ENCODE peak calls at places on chromosomes 3 and 15, in eight cellular contexts. W is stimulated activated CD8-positive, alpha-beta memory T cell treated with anti-CD3 and anti-CD28 coated beads, Interleukin-7, amount 100 ng/mL, for 1 hour; V is CD8-positive, alpha-beta T cell; H is neural progenitor cell; E is T-helper 2 cell; N is stimulated activated naive CD4-positive, alpha-beta T cell; D is CD4-positive, alpha-beta T cell; A is KBM-7. K is an unnamed sample.

GRCh38 chr3:113278599-113278955 is 67.2 kb downstream of the BOC start:
- DNase-seq in W (no peak), V (no peak), H (no peak), E (no peak), N (no peak), D (no peak), A (no peak), K (no peak)

GRCh38 chr3:125054436-125055164 is 1.2 kb downstream of the HEG1 start:
- DNase-seq in W (no peak), V (peak; percentile 18), H (peak; percentile 53), E (peak; percentile 47), N (peak; percentile 45), D (no peak), A (peak; percentile 34), K (peak; percentile 53)

GRCh38 chr3:143119009-143119914 is at the start of gene CHST2:
- DNase-seq in W (peak; percentile 39), V (peak; percentile 66), H (peak; percentile 95), E (peak; percentile 32), N (peak; percentile 76), D (peak; percentile 42), A (peak; percentile 63), K (peak; percentile 81)

GRCh38 chr15:70593795-70594194 is 169.6 kb downstream of the UACA start:
- DNase-seq in W (no peak), V (no peak), H (no peak), E (no peak), N (no peak), D (no peak), A (no peak), K (no peak)

GRCh38 chr3:105850593-105850992 is 18.2 kb downstream of the CBLB start:
- DNase-seq in W (no peak), V (no peak), H (no peak), E (peak; percentile 48), N (no peak), D (no peak), A (no peak), K (no peak)

GRCh38 chr15:78415284-78415683 is 22.7 kb upstream of the IREB2 start:
- DNase-seq in W (no peak), V (no peak), H (peak; percentile 34), E (no peak), N (no peak), D (no peak), A (no peak), K (peak; percentile 27)

GRCh38 chr3:54955941-54956340 is 28.1 kb upstream of the LRTM1 start:
- DNase-seq in W (no peak), V (no peak), H (no peak), E (no peak), N (no peak), D (no peak), A (no peak), K (no peak)

GRCh38 chr15:62035256-62035908 is 24.9 kb downstream of the VPS13C start:
- DNase-seq in W (no peak), V (no peak), H (no peak), E (no peak), N (no peak), D (no peak), A (no peak), K (no peak)

GRCh38 chr15:74964794-74965193 is 8.2 kb upstream of the RPP25 start:
- DNase-seq in W (no peak), V (no peak), H (no peak), E (no peak), N (no peak), D (no peak), A (no peak), K (peak; percentile 61)

GRCh38 chr3:128497305-128498126 is 4.5 kb upstream of the GATA2 start:
- DNase-seq in W (peak; percentile 43), V (peak; percentile 63), H (peak; percentile 90), E (peak; percentile 25), N (peak; percentile 77), D (peak; percentile 48), A (peak; percentile 84), K (peak; percentile 67)

GRCh38 chr3:51929420-51930003 is 12.2 kb downstream of the RRP9 start:
- DNase-seq in W (no peak), V (no peak), H (peak; percentile 53), E (no peak), N (no peak), D (no peak), A (peak; percentile 80), K (no peak)

GRCh38 chr3:169227911-169228310 is 435.6 kb downstream of the MECOM start:
- DNase-seq in W (no peak), V (no peak), H (peak; percentile 75), E (no peak), N (no peak), D (no peak), A (peak; percentile 19), K (peak; percentile 50)

GRCh38 chr3:149258298-149258697 is 36.7 kb upstream of the CP start:
- DNase-seq in W (no peak), V (no peak), H (no peak), E (no peak), N (no peak), D (no peak), A (peak; percentile 14), K (no peak)

GRCh38 chr3:15467227-15468181 is 40.1 kb downstream of the EAF1 start:
- DNase-seq in W (no peak), V (no peak), H (no peak), E (peak; percentile 18), N (no peak), D (no peak), A (no peak), K (no peak)

GRCh38 chr3:63132456-63133250 is 145.5 kb upstream of the SYNPR start:
- DNase-seq in W (no peak), V (no peak), H (no peak), E (no peak), N (no peak), D (no peak), A (no peak), K (no peak)

GRCh38 chr15:22240951-22241350 is 160.6 kb downstream of the OR4M2 start:
- DNase-seq in W (no peak), V (no peak), H (no peak), E (no peak), N (no peak), D (no peak), A (no peak), K (no peak)

GRCh38 chr3:77780621-77781020 is 740.7 kb downstream of the ROBO2 start:
- DNase-seq in W (no peak), V (no peak), H (no peak), E (no peak), N (no peak), D (no peak), A (no peak), K (no peak)

GRCh38 chr3:14947105-14947885 is at the start of gene NR2C2:
- DNase-seq in W (peak; percentile 73), V (peak; percentile 86), H (peak; percentile 92), E (peak; percentile 84), N (peak; percentile 89), D (peak; percentile 83), A (peak; percentile 85), K (peak; percentile 90)

GRCh38 chr3:149016669-149017541 is 25.6 kb downstream of the GYG1 start:
- DNase-seq in W (no peak), V (no peak), H (no peak), E (no peak), N (no peak), D (no peak), A (no peak), K (no peak)

GRCh38 chr15:25792128-25792527 is 71.0 kb downstream of the ATP10A start:
- DNase-seq in W (no peak), V (no peak), H (no peak), E (no peak), N (no peak), D (no peak), A (no peak), K (peak; percentile 51)

GRCh38 chr3:129228891-129229585 is 20.4 kb upstream of the COPG1 start:
- DNase-seq in W (no peak), V (no peak), H (no peak), E (no peak), N (no peak), D (no peak), A (no peak), K (no peak)

GRCh38 chr3:114660124-114660523 is 366.3 kb downstream of the TIGIT start:
- DNase-seq in W (no peak), V (no peak), H (peak; percentile 29), E (no peak), N (no peak), D (no peak), A (no peak), K (no peak)

GRCh38 chr3:129756871-129757270 is 136.6 kb downstream of the TMCC1 start:
- DNase-seq in W (no peak), V (no peak), H (no peak), E (no peak), N (no peak), D (no peak), A (no peak), K (no peak)

GRCh38 chr15:64938192-64938591 is 26.5 kb downstream of the ANKDD1A start:
- DNase-seq in W (no peak), V (no peak), H (no peak), E (no peak), N (no peak), D (no peak), A (no peak), K (peak; percentile 2)

GRCh38 chr3:152629363-152630122 is 205.4 kb upstream of the P2RY1 start:
- DNase-seq in W (no peak), V (no peak), H (no peak), E (no peak), N (no peak), D (no peak), A (no peak), K (no peak)

GRCh38 chr3:113499081-113499480 is 15.9 kb downstream of the SPICE1 start:
- DNase-seq in W (no peak), V (no peak), H (no peak), E (no peak), N (no peak), D (no peak), A (no peak), K (no peak)

GRCh38 chr15:69722924-69723323 is 270.3 kb downstream of the RPLP1 start:
- DNase-seq in W (no peak), V (no peak), H (no peak), E (no peak), N (no peak), D (no peak), A (peak; percentile 65), K (no peak)

GRCh38 chr15:100713163-100713867 is 110.9 kb downstream of the ASB7 start:
- DNase-seq in W (no peak), V (no peak), H (no peak), E (no peak), N (no peak), D (no peak), A (no peak), K (no peak)

GRCh38 chr3:134212898-134213665 is 37.6 kb downstream of the RYK start:
- DNase-seq in W (peak; percentile 77), V (peak; percentile 90), H (peak; percentile 82), E (peak; percentile 54), N (peak; percentile 74), D (peak; percentile 85), A (peak; percentile 76), K (peak; percentile 84)

GRCh38 chr15:48352474-48353072 is 21.3 kb downstream of the DUT start:
- DNase-seq in W (no peak), V (peak; percentile 49), H (peak; percentile 80), E (peak; percentile 12), N (peak; percentile 51), D (peak; percentile 11), A (peak; percentile 64), K (peak; percentile 86)

GRCh38 chr3:165854696-165855095 is 17.5 kb upstream of the BCHE start:
- DNase-seq in W (no peak), V (no peak), H (peak; percentile 38), E (no peak), N (no peak), D (no peak), A (peak; percentile 34), K (peak; percentile 48)

GRCh38 chr3:42183991-42184621 is 81.9 kb downstream of the CCK start:
- DNase-seq in W (no peak), V (no peak), H (no peak), E (no peak), N (no peak), D (no peak), A (no peak), K (no peak)

GRCh38 chr3:7517979-7518378 is 657.1 kb downstream of the GRM7 start:
- DNase-seq in W (no peak), V (no peak), H (no peak), E (no peak), N (no peak), D (no peak), A (no peak), K (no peak)